ENCODE peak calls at places on chromosomes 2 and 18, in nine cellular contexts. U is SW480, A is nephron progenitor cell, R is EL, V is neural crest cell, Q is adrenal gland, L is HFFc6, P is aorta, B is ELR. W is an unnamed sample.

GRCh38 chr2:68907232-68907922 is 36.2 kb upstream of the BMP10 start:
- DNase-seq in V (no peak), A (no peak), R (no peak), L (no peak), B (peak; percentile 15), P (no peak), U (peak; percentile 43), Q (no peak), W (no peak)

GRCh38 chr2:74887445-74887951 is 53.6 kb downstream of the HK2 start:
- DNase-seq in B (peak; percentile 87), A (no peak), R (peak; percentile 79), Q (no peak), V (no peak), U (no peak), P (no peak), L (peak; percentile 84), W (no peak)

GRCh38 chr2:136424112-136424511 is 306.2 kb upstream of the CXCR4 start:
- DNase-seq in P (no peak), Q (no peak), U (peak; percentile 12), L (no peak), B (no peak), R (no peak), V (no peak), A (no peak), W (no peak)

GRCh38 chr2:169704160-169704713 is 10.0 kb downstream of the PHOSPHO2 start:
- DNase-seq in A (no peak), V (no peak), L (no peak), Q (no peak), B (no peak), R (no peak), P (no peak), U (no peak), W (no peak)

GRCh38 chr18:39701839-39702238 is 2136.2 kb upstream of the CELF4 start:
- DNase-seq in V (no peak), U (peak; percentile 22), Q (no peak), A (no peak), L (peak; percentile 14), P (no peak), B (peak; percentile 64), R (peak; percentile 16), W (no peak)

GRCh38 chr2:173291412-173291811 is 63.3 kb upstream of the CDCA7 start:
- DNase-seq in R (no peak), U (no peak), A (no peak), B (no peak), P (no peak), Q (no peak), V (no peak), L (no peak), W (no peak)

GRCh38 chr18:32389868-32390267 is 80.8 kb downstream of the GAREM1 start:
- DNase-seq in A (no peak), L (no peak), P (no peak), B (no peak), V (no peak), R (no peak), Q (no peak), U (no peak), W (no peak)

GRCh38 chr2:195658541-195658890 is 1.5 kb downstream of the SLC39A10 start:
- DNase-seq in Q (peak; percentile 33), P (no peak), A (no peak), B (peak; percentile 92), R (peak; percentile 78), U (peak; percentile 58), V (no peak), L (peak; percentile 73), W (no peak)

GRCh38 chr2:11111811-11112425 is 43.3 kb upstream of the SLC66A3 start:
- DNase-seq in Q (no peak), B (no peak), R (no peak), U (no peak), P (no peak), A (no peak), L (no peak), V (no peak), W (no peak)

GRCh38 chr2:213057977-213058376 is 93.4 kb downstream of the IKZF2 start:
- DNase-seq in R (no peak), P (no peak), A (no peak), Q (no peak), B (no peak), L (no peak), V (no peak), U (no peak), W (no peak)

GRCh38 chr2:71117064-71117463 is 13.0 kb downstream of the MCEE start:
- DNase-seq in Q (no peak), L (no peak), P (no peak), A (no peak), B (no peak), V (no peak), U (no peak), R (no peak), W (no peak)

GRCh38 chr2:120534457-120534856 is 188.5 kb downstream of the INHBB start:
- DNase-seq in R (no peak), V (no peak), U (no peak), P (no peak), A (no peak), B (no peak), Q (no peak), L (no peak), W (no peak)

GRCh38 chr2:62467100-62467474 is 38.9 kb downstream of the TMEM17 start:
- DNase-seq in V (no peak), L (no peak), U (no peak), Q (no peak), P (no peak), A (no peak), B (no peak), R (no peak), W (no peak)

GRCh38 chr2:128444816-128445532 is 126.3 kb upstream of the HS6ST1 start:
- DNase-seq in P (no peak), A (no peak), B (no peak), L (no peak), V (no peak), U (no peak), Q (peak; percentile 3), R (no peak), W (no peak)